ENCODE peak calls at places on chromosome 10, in eight cellular contexts. M is heart left ventricle, G is colonic mucosa, Q is thoracic aorta, T is fibroblast of the aortic adventitia, L is astrocyte of the cerebellum, N is fibroblast of lung, V is NB4. K is an unnamed sample.

GRCh38 chr10:5518143-5518542 is 6.6 kb upstream of the CALML3 start:
- DNase-seq in M (no peak), G (peak; percentile 69), Q (no peak), T (no peak), L (no peak), N (no peak), V (no peak), K (no peak)

GRCh38 chr10:60717852-60718251 is 60.4 kb upstream of the CDK1 start:
- DNase-seq in M (no peak), G (no peak), Q (no peak), T (no peak), L (no peak), N (peak; percentile 9), V (no peak), K (no peak)

GRCh38 chr10:86663576-86664369 is 4.5 kb upstream of the LDB3 start:
- DNase-seq in M (no peak), G (no peak), Q (no peak), T (no peak), L (no peak), N (no peak), V (no peak), K (no peak)

GRCh38 chr10:133365461-133366129 is 7.6 kb downstream of the ECHS1 start:
- DNase-seq in M (no peak), G (no peak), Q (no peak), T (no peak), L (no peak), N (no peak), V (no peak), K (no peak)

GRCh38 chr10:77801474-77802238 is 124.9 kb downstream of the DLG5 start:
- DNase-seq in M (no peak), G (no peak), Q (no peak), T (peak; percentile 12), L (no peak), N (no peak), V (peak; percentile 82), K (peak; percentile 45)

GRCh38 chr10:14123066-14123465 is 207.7 kb downstream of the FRMD4A start:
- DNase-seq in M (no peak), G (no peak), Q (no peak), T (no peak), L (no peak), N (peak; percentile 17), V (no peak), K (no peak)

GRCh38 chr10:123309740-123310139 is 155.5 kb downstream of the BUB3 start:
- DNase-seq in M (no peak), G (no peak), Q (no peak), T (peak; percentile 73), L (no peak), N (peak; percentile 21), V (peak; percentile 50), K (peak; percentile 6)

GRCh38 chr10:89710748-89711147 is 9.4 kb downstream of the KIF20B start:
- DNase-seq in M (no peak), G (no peak), Q (no peak), T (no peak), L (no peak), N (peak; percentile 55), V (no peak), K (no peak)

GRCh38 chr10:93916257-93917063 is 22.7 kb downstream of the SLC35G1 start:
- DNase-seq in M (no peak), G (no peak), Q (no peak), T (peak; percentile 67), L (peak; percentile 49), N (peak; percentile 61), V (peak; percentile 24), K (peak; percentile 61)

GRCh38 chr10:50560370-50560769 is 63.4 kb downstream of the SGMS1 start:
- DNase-seq in M (no peak), G (no peak), Q (no peak), T (no peak), L (no peak), N (no peak), V (no peak), K (no peak)

GRCh38 chr10:122112625-122113160 is 123.7 kb downstream of the TACC2 start:
- DNase-seq in M (peak; percentile 86), G (peak; percentile 80), Q (peak; percentile 73), T (peak; percentile 95), L (peak; percentile 70), N (peak; percentile 96), V (peak; percentile 62), K (peak; percentile 95)

GRCh38 chr10:79933961-79934360 is 14.9 kb downstream of the SFTPD start:
- DNase-seq in M (no peak), G (no peak), Q (no peak), T (peak; percentile 16), L (no peak), N (no peak), V (no peak), K (no peak)

DNA sequence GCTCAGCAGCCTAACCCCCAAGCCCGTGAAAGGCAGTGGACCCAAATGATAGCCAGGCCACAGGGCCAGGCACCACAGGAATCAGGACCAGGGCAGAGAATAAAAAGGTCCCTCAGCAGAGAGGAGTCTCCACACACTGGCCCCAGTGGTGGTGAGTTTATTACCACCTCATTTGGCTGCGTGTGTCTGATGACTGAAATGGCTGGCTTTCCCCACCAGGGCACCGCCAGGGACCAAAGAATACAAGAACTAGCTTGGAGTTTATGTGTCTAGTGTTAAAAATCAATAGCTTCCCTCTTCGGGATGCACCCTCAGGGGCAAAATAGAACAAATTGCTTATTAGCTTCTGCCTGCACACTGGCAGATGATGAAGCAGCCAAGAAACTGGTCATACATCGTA is 223.8 kb upstream of the ZMIZ1 start:
- DNase-seq in M (no peak), G (no peak), Q (no peak), T (no peak), L (no peak), N (no peak), V (peak; percentile 21), K (no peak)
- TF ChIP-seq CTCF in M (no peak), G (no peak), Q (no peak), T (no peak), L (peak; percentile 18), N (no peak), V (no peak), K (peak; percentile 7)

DNA sequence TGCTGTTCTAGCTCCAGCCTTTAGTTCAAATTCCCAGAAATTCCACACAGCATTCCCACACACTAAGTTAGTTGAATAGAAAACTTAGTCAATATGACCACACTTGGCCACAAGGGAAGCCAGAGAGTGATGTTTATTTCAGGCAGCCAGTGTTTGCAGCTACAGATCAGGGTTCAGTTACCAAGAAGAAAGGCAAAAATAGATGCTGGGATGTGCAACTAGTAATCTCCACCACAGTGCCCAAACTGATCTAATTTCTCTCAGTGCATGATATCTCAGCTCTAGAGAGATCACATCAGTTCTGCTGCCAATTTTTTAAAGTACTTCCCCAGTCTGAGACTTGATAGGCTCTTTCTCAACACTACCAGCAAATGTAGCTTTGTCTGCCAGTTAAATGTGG is 17.6 kb downstream of the SLF2 start:
- DNase-seq in M (no peak), G (no peak), Q (no peak), T (no peak), L (no peak), N (no peak), V (no peak), K (no peak)
- H3K4me3 ChIP-seq in M (no peak overlapping the region), G (no peak overlapping the region), Q (no peak overlapping the region), T (no peak overlapping the region), L (no peak overlapping the region), N (no peak overlapping the region), V (no peak overlapping the region), K (no peak overlapping the region)

GRCh38 chr10:113704637-113705343 is 25.1 kb downstream of the CASP7 start:
- DNase-seq in M (no peak), G (peak; percentile 29), Q (no peak), T (peak; percentile 68), L (peak; percentile 48), N (peak; percentile 68), V (peak; percentile 64), K (peak; percentile 59)

GRCh38 chr10:113708640-113709039 is 28.9 kb downstream of the CASP7 start:
- DNase-seq in M (no peak), G (no peak), Q (no peak), T (no peak), L (no peak), N (no peak), V (no peak), K (no peak)

GRCh38 chr10:113709221-113709838 is 29.6 kb downstream of the CASP7 start:
- DNase-seq in M (no peak), G (no peak), Q (no peak), T (peak; percentile 62), L (peak; percentile 68), N (peak; percentile 74), V (no peak), K (peak; percentile 83)

GRCh38 chr10:113706623-113707022 is 26.9 kb downstream of the CASP7 start:
- DNase-seq in M (no peak), G (no peak), Q (no peak), T (no peak), L (no peak), N (no peak), V (no peak), K (no peak)

GRCh38 chr10:113705344-113705878 is 25.7 kb downstream of the CASP7 start:
- DNase-seq in M (no peak), G (no peak), Q (no peak), T (no peak), L (no peak), N (no peak), V (no peak), K (no peak)
- TF ChIP-seq CTCF in M (no peak), G (no peak), Q (no peak), T (no peak), L (no peak), N (no peak), V (no peak), K (no peak)

GRCh38 chr10:125063256-125063945 is 97.0 kb downstream of the CTBP2 start:
- DNase-seq in M (no peak), G (no peak), Q (no peak), T (no peak), L (no peak), N (no peak), V (no peak), K (no peak)

GRCh38 chr10:125067764-125068163 is 92.6 kb downstream of the CTBP2 start:
- DNase-seq in M (no peak), G (no peak), Q (no peak), T (no peak), L (no peak), N (no peak), V (no peak), K (no peak)

GRCh38 chr10:125068406-125068805 is 92.0 kb downstream of the CTBP2 start:
- DNase-seq in M (no peak), G (peak; percentile 54), Q (no peak), T (no peak), L (no peak), N (no peak), V (no peak), K (no peak)

GRCh38 chr10:125064681-125065492 is 95.5 kb downstream of the CTBP2 start:
- DNase-seq in M (no peak), G (peak; percentile 55), Q (no peak), T (peak; percentile 73), L (peak; percentile 86), N (no peak), V (peak; percentile 86), K (peak; percentile 76)

DNA sequence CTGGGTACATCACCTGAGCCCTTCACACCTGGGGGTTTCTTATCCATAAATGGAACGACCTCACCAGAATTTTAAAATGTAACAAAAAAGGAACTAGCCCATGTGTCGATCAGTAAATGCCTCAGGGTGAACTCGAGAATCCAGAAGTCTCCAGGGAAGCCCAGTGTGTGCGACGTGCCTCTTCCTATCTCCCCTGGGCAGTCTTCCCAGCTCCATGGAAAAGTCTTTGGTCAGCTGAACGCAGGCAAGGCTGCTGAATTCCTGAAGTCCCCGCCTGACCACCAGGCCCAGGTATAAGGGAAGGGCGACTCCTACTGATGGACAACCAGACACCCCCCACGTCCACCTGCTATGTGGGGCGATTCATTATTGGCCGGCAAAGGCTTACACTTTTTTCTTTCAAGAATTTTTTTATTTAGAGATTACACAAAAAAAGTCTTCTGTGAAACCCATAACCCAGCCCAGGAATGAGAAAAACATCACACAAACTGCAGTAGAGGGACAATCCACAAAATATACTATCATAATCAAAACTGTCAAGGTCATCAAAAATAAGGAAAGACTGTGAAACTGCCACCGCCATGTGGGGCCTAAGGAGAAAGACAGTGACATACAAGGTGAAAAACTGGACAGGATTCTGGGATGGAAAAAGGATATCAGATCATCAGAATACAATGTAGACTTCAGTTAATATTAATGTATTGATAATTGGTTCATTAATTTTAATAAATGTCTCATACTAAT is 93.5 kb downstream of the CTBP2 start:
- DNase-seq in M (no peak), G (no peak), Q (no peak), T (no peak), L (no peak), N (no peak), V (no peak), K (no peak)
- H3K4me3 ChIP-seq in M (no peak overlapping the region), G (no peak overlapping the region), Q (no peak overlapping the region), T (no peak overlapping the region), L (no peak overlapping the region), N (no peak overlapping the region), V (no peak overlapping the region), K (no peak overlapping the region)

K was measured in astrocyte of the spinal cord.